ENCODE peak calls at places on chromosomes 2 and 18, in four cellular contexts. One of them, this sample, is unnamed.

GRCh38 chr2:108917078-108917440 is 72.0 kb downstream of the EDAR start:
- DNase-seq in NCI-H2029 treated with DMSO at 0.1 percent for 48 hours: no peak
- DNase-seq in tibial artery: no peak
- DNase-seq in stimulated activated CD8-positive, alpha-beta memory T cell treated with anti-CD3 and anti-CD28 coated beads, Interleukin-7, amount 100 ng/mL, for 24 hours: no peak
- DNase-seq in this sample: no peak

GRCh38 chr18:80175451-80176235 is 66.6 kb downstream of the ADNP2 start:
- DNase-seq in NCI-H2029 treated with DMSO at 0.1 percent for 48 hours: no peak
- DNase-seq in tibial artery: peak
- DNase-seq in stimulated activated CD8-positive, alpha-beta memory T cell treated with anti-CD3 and anti-CD28 coated beads, Interleukin-7, amount 100 ng/mL, for 24 hours: no peak
- DNase-seq in this sample: no peak

GRCh38 chr2:205734436-205734835 is 52.1 kb downstream of the NRP2 start:
- DNase-seq in NCI-H2029 treated with DMSO at 0.1 percent for 48 hours: no peak
- DNase-seq in tibial artery: no peak
- DNase-seq in stimulated activated CD8-positive, alpha-beta memory T cell treated with anti-CD3 and anti-CD28 coated beads, Interleukin-7, amount 100 ng/mL, for 24 hours: no peak
- DNase-seq in this sample: no peak

GRCh38 chr2:84152471-84152870 is 306.6 kb downstream of the SUCLG1 start:
- DNase-seq in NCI-H2029 treated with DMSO at 0.1 percent for 48 hours: no peak
- DNase-seq in tibial artery: no peak
- DNase-seq in stimulated activated CD8-positive, alpha-beta memory T cell treated with anti-CD3 and anti-CD28 coated beads, Interleukin-7, amount 100 ng/mL, for 24 hours: no peak
- DNase-seq in this sample: no peak

GRCh38 chr2:1708476-1709334 is 35.6 kb downstream of the PXDN start:
- DNase-seq in NCI-H2029 treated with DMSO at 0.1 percent for 48 hours: no peak
- DNase-seq in tibial artery: no peak
- DNase-seq in stimulated activated CD8-positive, alpha-beta memory T cell treated with anti-CD3 and anti-CD28 coated beads, Interleukin-7, amount 100 ng/mL, for 24 hours: no peak
- DNase-seq in this sample: peak

GRCh38 chr2:107588960-107589542 is 237.6 kb upstream of the RGPD4 start:
- DNase-seq in NCI-H2029 treated with DMSO at 0.1 percent for 48 hours: peak
- DNase-seq in tibial artery: no peak
- DNase-seq in stimulated activated CD8-positive, alpha-beta memory T cell treated with anti-CD3 and anti-CD28 coated beads, Interleukin-7, amount 100 ng/mL, for 24 hours: no peak
- DNase-seq in this sample: peak

GRCh38 chr18:61831071-61831470 is 61.7 kb downstream of the RNF152 start:
- DNase-seq in NCI-H2029 treated with DMSO at 0.1 percent for 48 hours: no peak
- DNase-seq in tibial artery: no peak
- DNase-seq in stimulated activated CD8-positive, alpha-beta memory T cell treated with anti-CD3 and anti-CD28 coated beads, Interleukin-7, amount 100 ng/mL, for 24 hours: no peak
- DNase-seq in this sample: peak

GRCh38 chr2:56688661-56689060 is 504.9 kb downstream of the CCDC85A start:
- DNase-seq in NCI-H2029 treated with DMSO at 0.1 percent for 48 hours: no peak
- DNase-seq in tibial artery: no peak
- DNase-seq in stimulated activated CD8-positive, alpha-beta memory T cell treated with anti-CD3 and anti-CD28 coated beads, Interleukin-7, amount 100 ng/mL, for 24 hours: no peak
- DNase-seq in this sample: no peak

GRCh38 chr18:21191596-21192307 is 50.3 kb upstream of the GREB1L start:
- DNase-seq in NCI-H2029 treated with DMSO at 0.1 percent for 48 hours: peak
- DNase-seq in tibial artery: peak
- DNase-seq in stimulated activated CD8-positive, alpha-beta memory T cell treated with anti-CD3 and anti-CD28 coated beads, Interleukin-7, amount 100 ng/mL, for 24 hours: no peak
- DNase-seq in this sample: peak

GRCh38 chr18:37385846-37386435 is 179.7 kb downstream of the CELF4 start:
- DNase-seq in NCI-H2029 treated with DMSO at 0.1 percent for 48 hours: peak
- DNase-seq in tibial artery: no peak
- DNase-seq in stimulated activated CD8-positive, alpha-beta memory T cell treated with anti-CD3 and anti-CD28 coated beads, Interleukin-7, amount 100 ng/mL, for 24 hours: no peak
- DNase-seq in this sample: peak

GRCh38 chr18:75071484-75071785 is 137.5 kb downstream of the PTGR3 start:
- DNase-seq in NCI-H2029 treated with DMSO at 0.1 percent for 48 hours: no peak
- DNase-seq in tibial artery: no peak
- DNase-seq in stimulated activated CD8-positive, alpha-beta memory T cell treated with anti-CD3 and anti-CD28 coated beads, Interleukin-7, amount 100 ng/mL, for 24 hours: no peak
- DNase-seq in this sample: no peak

GRCh38 chr2:173264603-173265366 is 89.9 kb upstream of the CDCA7 start:
- DNase-seq in NCI-H2029 treated with DMSO at 0.1 percent for 48 hours: no peak
- DNase-seq in tibial artery: no peak
- DNase-seq in stimulated activated CD8-positive, alpha-beta memory T cell treated with anti-CD3 and anti-CD28 coated beads, Interleukin-7, amount 100 ng/mL, for 24 hours: no peak
- DNase-seq in this sample: no peak

GRCh38 chr2:138827426-138828054 is 47.4 kb upstream of the NXPH2 start:
- DNase-seq in NCI-H2029 treated with DMSO at 0.1 percent for 48 hours: peak
- DNase-seq in tibial artery: no peak
- DNase-seq in stimulated activated CD8-positive, alpha-beta memory T cell treated with anti-CD3 and anti-CD28 coated beads, Interleukin-7, amount 100 ng/mL, for 24 hours: no peak
- DNase-seq in this sample: peak

GRCh38 chr2:170255971-170256370 is 78.0 kb downstream of the MYO3B start:
- DNase-seq in NCI-H2029 treated with DMSO at 0.1 percent for 48 hours: no peak
- DNase-seq in tibial artery: no peak
- DNase-seq in stimulated activated CD8-positive, alpha-beta memory T cell treated with anti-CD3 and anti-CD28 coated beads, Interleukin-7, amount 100 ng/mL, for 24 hours: no peak
- DNase-seq in this sample: no peak

GRCh38 chr2:25257931-25258771 is 83.6 kb downstream of the DNMT3A start:
- DNase-seq in NCI-H2029 treated with DMSO at 0.1 percent for 48 hours: no peak
- DNase-seq in tibial artery: no peak
- DNase-seq in stimulated activated CD8-positive, alpha-beta memory T cell treated with anti-CD3 and anti-CD28 coated beads, Interleukin-7, amount 100 ng/mL, for 24 hours: no peak
- DNase-seq in this sample: no peak

GRCh38 chr18:42113529-42114191 is 158.6 kb downstream of the PIK3C3 start:
- DNase-seq in NCI-H2029 treated with DMSO at 0.1 percent for 48 hours: no peak
- DNase-seq in tibial artery: no peak
- DNase-seq in stimulated activated CD8-positive, alpha-beta memory T cell treated with anti-CD3 and anti-CD28 coated beads, Interleukin-7, amount 100 ng/mL, for 24 hours: no peak
- DNase-seq in this sample: no peak

GRCh38 chr18:43855376-43855775 is 578.1 kb upstream of the SYT4 start:
- DNase-seq in NCI-H2029 treated with DMSO at 0.1 percent for 48 hours: no peak
- DNase-seq in tibial artery: no peak
- DNase-seq in stimulated activated CD8-positive, alpha-beta memory T cell treated with anti-CD3 and anti-CD28 coated beads, Interleukin-7, amount 100 ng/mL, for 24 hours: no peak
- DNase-seq in this sample: no peak

GRCh38 chr18:59743561-59743960 is 46.3 kb upstream of the CCBE1 start:
- DNase-seq in NCI-H2029 treated with DMSO at 0.1 percent for 48 hours: no peak
- DNase-seq in tibial artery: no peak
- DNase-seq in stimulated activated CD8-positive, alpha-beta memory T cell treated with anti-CD3 and anti-CD28 coated beads, Interleukin-7, amount 100 ng/mL, for 24 hours: no peak
- DNase-seq in this sample: no peak

GRCh38 chr18:12049983-12050811 is 43.4 kb upstream of the ANKRD62 start:
- DNase-seq in NCI-H2029 treated with DMSO at 0.1 percent for 48 hours: no peak
- DNase-seq in tibial artery: no peak
- DNase-seq in stimulated activated CD8-positive, alpha-beta memory T cell treated with anti-CD3 and anti-CD28 coated beads, Interleukin-7, amount 100 ng/mL, for 24 hours: no peak
- DNase-seq in this sample: no peak

GRCh38 chr2:25201265-25201664 is 32.9 kb upstream of the POMC start:
- DNase-seq in NCI-H2029 treated with DMSO at 0.1 percent for 48 hours: no peak
- DNase-seq in tibial artery: no peak
- DNase-seq in stimulated activated CD8-positive, alpha-beta memory T cell treated with anti-CD3 and anti-CD28 coated beads, Interleukin-7, amount 100 ng/mL, for 24 hours: no peak
- DNase-seq in this sample: no peak

GRCh38 chr2:141201161-141201560 is 929.7 kb downstream of the LRP1B start:
- DNase-seq in NCI-H2029 treated with DMSO at 0.1 percent for 48 hours: no peak
- DNase-seq in tibial artery: no peak
- DNase-seq in stimulated activated CD8-positive, alpha-beta memory T cell treated with anti-CD3 and anti-CD28 coated beads, Interleukin-7, amount 100 ng/mL, for 24 hours: no peak
- DNase-seq in this sample: no peak

GRCh38 chr2:23419171-23420090 is 34.5 kb downstream of the KLHL29 start:
- DNase-seq in NCI-H2029 treated with DMSO at 0.1 percent for 48 hours: no peak
- DNase-seq in tibial artery: peak
- DNase-seq in stimulated activated CD8-positive, alpha-beta memory T cell treated with anti-CD3 and anti-CD28 coated beads, Interleukin-7, amount 100 ng/mL, for 24 hours: no peak
- DNase-seq in this sample: no peak

GRCh38 chr2:17162721-17163120 is 355.5 kb downstream of the RAD51AP2 start:
- DNase-seq in NCI-H2029 treated with DMSO at 0.1 percent for 48 hours: no peak
- DNase-seq in tibial artery: no peak
- DNase-seq in stimulated activated CD8-positive, alpha-beta memory T cell treated with anti-CD3 and anti-CD28 coated beads, Interleukin-7, amount 100 ng/mL, for 24 hours: no peak
- DNase-seq in this sample: no peak

GRCh38 chr2:229220254-229220653 is 50.8 kb downstream of the PID1 start:
- DNase-seq in NCI-H2029 treated with DMSO at 0.1 percent for 48 hours: no peak
- DNase-seq in tibial artery: no peak
- DNase-seq in stimulated activated CD8-positive, alpha-beta memory T cell treated with anti-CD3 and anti-CD28 coated beads, Interleukin-7, amount 100 ng/mL, for 24 hours: no peak
- DNase-seq in this sample: no peak

GRCh38 chr2:3185910-3186309 is 191.7 kb downstream of the EIPR1 start:
- DNase-seq in NCI-H2029 treated with DMSO at 0.1 percent for 48 hours: no peak
- DNase-seq in tibial artery: no peak
- DNase-seq in stimulated activated CD8-positive, alpha-beta memory T cell treated with anti-CD3 and anti-CD28 coated beads, Interleukin-7, amount 100 ng/mL, for 24 hours: no peak
- DNase-seq in this sample: no peak